ENCODE peak calls at places on chromosomes 3 and 15, in eight cellular contexts. X, E, G, D, T, W, Z and N are unnamed samples.

GRCh38 chr15:27844018-27844666 is 255.0 kb downstream of the OCA2 start:
- DNase-seq in X (no peak), E (no peak), G (peak), D (peak), T (no peak), W (no peak), Z (no peak), N (no peak)

GRCh38 chr15:48493084-48493762 is 152.3 kb downstream of the FBN1 start:
- DNase-seq in X (no peak), E (no peak), G (no peak), D (peak), T (no peak), W (peak), Z (no peak), N (peak)

GRCh38 chr15:42457445-42458442 is 33.2 kb downstream of the ZNF106 start:
- DNase-seq in X (peak), E (no peak), G (no peak), D (peak), T (no peak), W (peak), Z (peak), N (peak)

GRCh38 chr15:25179673-25180511 is 225.1 kb downstream of the SNRPN start:
- DNase-seq in X (no peak), E (no peak), G (no peak), D (no peak), T (no peak), W (no peak), Z (no peak), N (no peak)

GRCh38 chr3:10955694-10956453 is 36.7 kb upstream of the SLC6A1 start:
- DNase-seq in X (no peak), E (no peak), G (no peak), D (no peak), T (no peak), W (no peak), Z (no peak), N (no peak)

GRCh38 chr15:100710744-100711478 is 108.5 kb downstream of the ASB7 start:
- DNase-seq in X (no peak), E (no peak), G (no peak), D (no peak), T (no peak), W (no peak), Z (no peak), N (no peak)

GRCh38 chr3:14509796-14510100 is 30.4 kb downstream of the GRIP2 start:
- DNase-seq in X (no peak), E (no peak), G (no peak), D (no peak), T (no peak), W (no peak), Z (no peak), N (no peak)

GRCh38 chr3:134149286-134149685 is 101.4 kb downstream of the RYK start:
- DNase-seq in X (no peak), E (no peak), G (no peak), D (no peak), T (no peak), W (no peak), Z (no peak), N (no peak)

GRCh38 chr3:132435239-132435910 is 18.1 kb downstream of the DNAJC13 start:
- DNase-seq in X (no peak), E (no peak), G (no peak), D (no peak), T (no peak), W (no peak), Z (no peak), N (no peak)

GRCh38 chr15:32715276-32715675 is 2.5 kb upstream of the GREM1 start:
- DNase-seq in X (no peak), E (no peak), G (no peak), D (peak), T (no peak), W (no peak), Z (no peak), N (no peak)

GRCh38 chr3:122513386-122514122 is 1.2 kb downstream of the KPNA1 start:
- DNase-seq in X (peak), E (no peak), G (no peak), D (peak), T (no peak), W (peak), Z (peak), N (no peak)

GRCh38 chr3:168973897-168974296 is 689.6 kb downstream of the MECOM start:
- DNase-seq in X (no peak), E (no peak), G (no peak), D (peak), T (no peak), W (peak), Z (no peak), N (no peak)

GRCh38 chr3:33074217-33075067 is 22.5 kb downstream of the GLB1 start:
- DNase-seq in X (peak), E (no peak), G (peak), D (peak), T (peak), W (peak), Z (peak), N (peak)

GRCh38 chr3:48966876-48967361 is 23.1 kb upstream of the P4HTM start:
- DNase-seq in X (no peak), E (no peak), G (no peak), D (no peak), T (no peak), W (no peak), Z (no peak), N (no peak)

GRCh38 chr3:195751584-195751983 is 30.8 kb downstream of the MUC20 start:
- DNase-seq in X (no peak), E (no peak), G (no peak), D (no peak), T (peak), W (no peak), Z (no peak), N (no peak)